ENCODE peak calls at places on chromosomes 12 and 14, in ten cellular contexts. D is Peyer's patch, B is IMR-90, A is body of pancreas, M is prostate gland, E is esophagus squamous epithelium, K is H1, R is heart left ventricle, F is sigmoid colon, G is endothelial cell of umbilical vein. O is an unnamed sample.

GRCh38 chr12:57224278-57224972 is 5.1 kb upstream of the SHMT2 start:
- DNase-seq in D (no peak), B (no peak), A (no peak), M (no peak), E (no peak), K (no peak), R (no peak), F (no peak), G (no peak), O (no peak)

GRCh38 chr14:64778114-64778754 is 74.0 kb downstream of the PLEKHG3 start:
- DNase-seq in D (no peak), B (no peak), A (no peak), M (no peak), E (no peak), K (no peak), R (no peak), F (no peak), G (no peak), O (no peak)

GRCh38 chr12:121334513-121335343 is 17.5 kb downstream of the ANAPC5 start:
- DNase-seq in D (no peak), B (peak), A (no peak), M (peak), E (no peak), K (no peak), R (no peak), F (no peak), G (peak), O (no peak)

GRCh38 chr14:39395555-39396254 is 36.5 kb downstream of the FBXO33 start:
- DNase-seq in D (no peak), B (peak), A (no peak), M (no peak), E (no peak), K (no peak), R (no peak), F (no peak), G (peak), O (no peak)

GRCh38 chr14:71267691-71268090 is 360.4 kb downstream of the PCNX1 start:
- DNase-seq in D (no peak), B (peak), A (no peak), M (no peak), E (no peak), K (no peak), R (no peak), F (no peak), G (peak), O (no peak)

GRCh38 chr14:70909788-70910614 is 2.7 kb downstream of the PCNX1 start:
- DNase-seq in D (no peak), B (no peak), A (no peak), M (no peak), E (no peak), K (no peak), R (no peak), F (no peak), G (peak), O (no peak)

GRCh38 chr12:26122681-26123481 is 2.0 kb downstream of the BHLHE41 start:
- DNase-seq in D (peak), B (peak), A (peak), M (peak), E (no peak), K (peak), R (peak), F (peak), G (peak), O (peak)

GRCh38 chr12:107530706-107531105 is 154.9 kb upstream of the PWP1 start:
- DNase-seq in D (no peak), B (no peak), A (no peak), M (no peak), E (no peak), K (no peak), R (no peak), F (no peak), G (no peak), O (no peak)

GRCh38 chr12:2958432-2959193 is 584 bp upstream of the TEAD4 start:
- DNase-seq in D (no peak), B (peak), A (peak), M (peak), E (no peak), K (peak), R (peak), F (peak), G (peak), O (peak)

GRCh38 chr14:25055998-25056687 is 6.2 kb upstream of the STXBP6 start:
- DNase-seq in D (no peak), B (peak), A (no peak), M (no peak), E (no peak), K (no peak), R (no peak), F (no peak), G (no peak), O (no peak)

GRCh38 chr12:109735825-109736551 is 22.4 kb downstream of the FAM222A start:
- DNase-seq in D (no peak), B (no peak), A (peak), M (no peak), E (no peak), K (peak), R (peak), F (peak), G (no peak), O (peak)

GRCh38 chr12:34203866-34204620 is 181.7 kb downstream of the ALG10 start:
- DNase-seq in D (no peak), B (no peak), A (no peak), M (no peak), E (no peak), K (no peak), R (no peak), F (no peak), G (no peak), O (no peak)

GRCh38 chr12:51323317-51323960 is 535 bp downstream of the BIN2 start:
- DNase-seq in D (peak), B (no peak), A (no peak), M (no peak), E (no peak), K (no peak), R (no peak), F (no peak), G (no peak), O (no peak)

DNA sequence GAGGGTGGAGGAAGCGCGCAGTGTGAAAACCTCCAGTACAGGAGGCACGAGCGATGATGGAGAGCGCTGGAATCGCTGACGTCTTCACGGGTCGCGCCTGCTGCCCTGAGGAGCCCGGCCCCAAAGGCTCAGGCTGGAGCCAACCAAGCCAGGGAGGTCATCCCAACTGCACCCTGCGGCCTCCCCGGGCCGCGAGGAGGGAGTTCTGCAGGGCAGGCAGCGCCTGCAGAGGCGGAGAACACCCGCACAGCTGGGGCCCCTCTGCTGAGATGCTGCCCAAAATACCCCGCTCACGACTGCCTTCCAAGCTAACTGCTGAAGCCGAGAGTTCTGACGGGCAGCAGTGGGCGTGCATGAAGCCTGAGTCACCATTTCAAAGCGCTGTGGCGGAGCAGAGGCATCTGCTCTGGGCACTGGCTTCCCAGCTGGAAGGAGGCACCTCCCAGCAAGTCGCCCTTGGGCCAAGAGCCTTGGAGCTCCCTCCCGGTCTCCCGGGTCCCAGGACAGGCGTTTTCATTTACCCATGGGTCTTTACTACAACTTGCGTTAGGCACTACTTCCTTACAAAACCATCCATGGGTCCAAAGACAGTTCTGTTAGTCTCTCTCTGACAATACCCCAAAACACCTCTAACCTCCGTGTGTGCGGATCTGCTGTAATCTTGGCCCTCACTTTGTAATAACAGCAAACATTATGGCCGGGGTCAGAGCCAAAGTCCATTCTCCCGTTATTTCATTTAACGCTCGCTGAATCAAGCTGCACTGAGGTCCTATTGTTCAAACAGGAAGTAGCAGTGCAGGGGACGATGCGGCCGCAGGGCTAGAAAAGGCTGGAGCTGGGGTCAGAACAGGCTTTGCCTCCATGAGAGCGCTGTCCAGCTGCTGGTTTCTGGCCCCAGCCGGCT is 60.1 kb upstream of the RIMBP2 start:
- DNase-seq in D (peak), B (peak), A (peak), M (no peak), E (no peak), K (peak), R (peak), F (no peak), G (peak), O (no peak)
- TF ChIP-seq POLR2A in D (no peak), B (no peak), A (no peak), M (no peak), E (no peak), K (no peak), R (no peak), F (no peak), G (no peak), O (no peak)

DNA sequence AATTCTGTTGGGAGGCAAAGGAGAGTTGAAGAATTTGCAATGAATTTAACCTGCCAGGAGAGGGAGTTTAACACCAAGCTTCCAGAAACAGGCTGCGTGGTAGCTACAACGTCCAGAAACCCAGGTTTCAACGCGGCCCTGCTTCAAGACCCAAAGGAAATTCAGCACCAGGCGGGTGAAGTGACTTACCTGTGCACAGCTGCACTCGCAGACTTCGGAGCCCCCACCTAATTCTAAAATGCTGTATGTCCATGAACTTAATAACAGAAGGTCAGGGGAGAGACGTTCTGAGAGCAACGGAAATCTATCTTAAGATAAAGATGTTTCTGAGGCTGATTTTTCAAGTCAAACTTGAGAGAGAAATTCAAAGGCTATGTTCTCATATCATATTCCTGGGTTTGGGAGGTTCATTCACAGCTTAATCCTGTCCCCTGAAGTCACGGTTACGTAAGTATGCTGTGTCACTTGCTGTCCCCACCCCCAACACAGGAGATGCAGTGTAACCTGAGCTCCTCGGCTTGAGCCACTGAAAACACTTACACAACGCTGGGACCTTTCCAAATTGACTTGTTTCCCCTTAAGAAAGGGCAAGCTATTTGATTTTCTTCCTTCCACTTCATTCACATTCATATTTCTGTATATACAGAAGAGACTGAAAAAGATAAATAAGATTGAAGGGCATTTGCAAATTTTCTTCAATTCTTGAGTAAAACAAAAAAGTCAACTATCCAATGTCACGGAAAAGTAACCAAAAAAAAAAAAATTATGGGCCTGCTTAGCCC is 22.7 kb downstream of the CLIP1 start:
- DNase-seq in D (peak), B (peak), A (peak), M (peak), E (no peak), K (peak), R (peak), F (peak), G (peak), O (peak)
- H3K4me3 ChIP-seq in D (no peak), B (no peak), A (no peak), M (no peak), E (peak), K (peak), R (peak), F (peak), G (no peak), O (peak)

DNA sequence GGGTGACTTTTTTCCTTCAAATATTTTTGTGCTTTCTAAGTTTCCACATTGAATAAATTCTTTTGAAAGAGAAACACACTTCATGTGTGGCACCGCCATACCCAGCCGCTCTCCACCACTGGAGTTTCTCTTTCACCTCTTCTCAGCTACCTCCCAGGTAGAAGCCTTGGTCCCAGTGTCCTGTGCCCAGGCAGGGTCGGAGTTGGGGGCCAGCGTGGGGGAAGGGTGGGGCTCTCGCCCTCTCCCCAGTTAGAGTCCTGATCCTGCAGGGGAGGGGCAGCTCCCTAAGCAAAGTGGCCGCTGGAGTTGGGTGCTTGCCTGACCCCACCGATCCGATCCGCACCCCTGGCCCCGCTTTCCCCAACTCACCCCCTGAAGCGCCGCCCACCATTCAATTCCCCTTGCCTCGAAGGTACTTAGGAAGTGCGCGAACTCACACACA is 817 bp downstream of the CLMN start:
- DNase-seq in D (peak), B (no peak), A (no peak), M (no peak), E (no peak), K (no peak), R (no peak), F (no peak), G (no peak), O (no peak)
- H3K27ac ChIP-seq in D (peak), B (no peak), A (peak), M (peak), E (peak), K (no peak), R (peak), F (peak), G (no peak), O (peak)

GRCh38 chr12:52826611-52827498 is 7.3 kb downstream of the KRT79 start:
- DNase-seq in D (no peak), B (no peak), A (no peak), M (no peak), E (no peak), K (no peak), R (no peak), F (no peak), G (no peak), O (no peak)
- TF ChIP-seq POLR2A in D (no peak), B (no peak), A (no peak), M (no peak), E (no peak), K (no peak), R (no peak), F (no peak), G (no peak), O (no peak)

GRCh38 chr12:6961278-6961694 is 9.2 kb downstream of the PHB2 start:
- DNase-seq in D (peak), B (no peak), A (peak), M (peak), E (no peak), K (no peak), R (peak), F (peak), G (no peak), O (peak)

GRCh38 chr12:6961695-6962284 is 8.7 kb downstream of the PHB2 start:
- DNase-seq in D (no peak), B (peak), A (peak), M (peak), E (no peak), K (peak), R (peak), F (peak), G (peak), O (peak)

GRCh38 chr12:6963016-6963731 is 7.3 kb downstream of the PHB2 start:
- DNase-seq in D (no peak), B (no peak), A (peak), M (peak), E (no peak), K (peak), R (no peak), F (peak), G (no peak), O (peak)

GRCh38 chr12:6963741-6964446 is 6.6 kb downstream of the PHB2 start:
- DNase-seq in D (no peak), B (no peak), A (peak), M (no peak), E (no peak), K (no peak), R (peak), F (peak), G (no peak), O (no peak)

DNA sequence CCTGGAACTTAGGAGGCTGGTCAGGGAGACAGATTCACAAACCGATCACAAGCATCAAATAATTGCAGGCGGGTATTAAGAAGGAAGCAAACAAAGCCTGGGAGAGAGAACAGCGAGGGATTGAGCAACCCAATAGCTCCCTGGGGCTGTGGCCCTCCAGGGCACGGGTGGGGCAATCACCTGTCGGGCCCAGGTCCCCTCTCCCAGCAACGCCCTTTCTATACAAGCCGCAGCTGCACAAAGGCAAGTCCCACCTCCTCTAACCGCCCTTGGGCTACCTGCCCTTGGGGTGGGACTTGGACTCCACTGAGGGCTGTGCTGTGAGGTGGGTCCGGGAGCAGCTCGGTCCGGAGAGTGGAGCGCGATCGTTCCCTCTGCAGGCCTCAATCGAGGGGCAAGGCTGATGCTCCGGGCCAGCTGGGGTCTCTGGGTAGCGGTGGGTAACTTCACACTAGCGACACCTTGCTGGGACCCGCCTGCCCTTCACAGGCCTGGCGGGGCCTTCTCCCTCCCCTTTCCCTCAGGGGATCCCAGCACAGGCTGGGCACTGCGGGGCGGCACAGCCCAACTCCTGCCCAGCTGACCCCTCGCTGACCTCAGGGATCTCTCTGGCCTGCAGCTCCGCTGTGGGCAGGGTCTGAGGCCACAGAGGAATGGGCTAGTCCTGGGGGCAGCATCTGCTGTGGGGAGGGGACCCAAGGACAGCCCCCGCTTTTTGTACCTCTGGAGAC is 8.0 kb downstream of the PHB2 start:
- DNase-seq in D (no peak), B (no peak), A (peak), M (peak), E (no peak), K (peak), R (peak), F (peak), G (no peak), O (peak)
- H3K4me3 ChIP-seq in D (peak), B (no peak), A (peak), M (peak), E (peak), K (peak), R (peak), F (peak), G (no peak), O (peak)

DNA sequence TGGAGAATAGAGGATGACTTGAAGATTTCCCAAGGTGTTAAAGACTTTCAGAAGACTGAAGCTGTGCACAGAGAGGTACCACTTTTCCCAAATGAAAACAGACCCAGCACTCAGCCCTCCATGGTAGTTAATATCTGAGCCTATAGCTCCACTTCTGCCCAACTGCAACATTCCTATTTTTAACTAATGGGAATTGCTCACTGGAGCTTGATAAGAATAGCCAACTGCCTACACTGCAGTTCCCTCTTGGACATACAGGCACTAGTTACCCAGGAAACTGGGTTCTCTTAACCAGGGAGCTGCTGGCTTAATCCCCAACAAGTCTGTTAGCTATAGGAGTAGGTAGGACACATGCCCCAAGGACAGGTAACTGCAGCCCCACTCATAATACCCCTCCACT is 76.9 kb upstream of the ACTN1 start:
- DNase-seq in D (no peak), B (no peak), A (no peak), M (no peak), E (no peak), K (no peak), R (no peak), F (no peak), G (no peak), O (no peak)
- H3K27ac ChIP-seq in D (no peak), B (peak), A (no peak), M (no peak), E (no peak), K (no peak), R (no peak), F (peak), G (peak), O (no peak)

DNA sequence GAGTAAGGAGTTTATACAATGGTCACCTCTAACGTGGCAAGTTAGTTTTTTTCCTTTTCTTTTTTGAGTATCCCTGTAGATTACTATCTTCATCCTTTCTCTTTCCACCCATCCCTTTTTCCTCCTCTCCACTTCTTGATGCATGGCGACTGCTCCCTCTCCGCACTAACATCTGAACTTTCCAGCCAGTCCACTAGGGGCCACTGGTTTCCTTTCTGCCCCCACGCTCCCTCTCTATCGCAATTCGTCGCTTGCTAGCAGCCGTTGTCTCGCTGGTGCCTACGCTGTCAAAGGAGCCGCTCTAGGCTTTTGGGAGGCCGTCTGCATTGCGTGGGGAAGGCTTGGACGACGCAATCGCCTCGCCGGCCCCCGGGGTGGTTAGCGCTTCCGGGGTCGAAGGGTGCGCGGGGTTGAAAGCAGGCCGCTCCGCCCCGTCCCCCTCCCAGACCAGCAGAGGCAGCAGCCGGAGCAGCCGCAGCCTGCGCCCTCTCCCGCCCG is at the start of gene PCBP2:
- DNase-seq in D (peak), B (peak), A (peak), M (peak), E (peak), K (peak), R (peak), F (peak), G (peak), O (peak)
- TF ChIP-seq POLR2A in D (peak), B (peak), A (peak), M (peak), E (peak), K (peak), R (no peak), F (peak), G (no peak), O (no peak)

DNA sequence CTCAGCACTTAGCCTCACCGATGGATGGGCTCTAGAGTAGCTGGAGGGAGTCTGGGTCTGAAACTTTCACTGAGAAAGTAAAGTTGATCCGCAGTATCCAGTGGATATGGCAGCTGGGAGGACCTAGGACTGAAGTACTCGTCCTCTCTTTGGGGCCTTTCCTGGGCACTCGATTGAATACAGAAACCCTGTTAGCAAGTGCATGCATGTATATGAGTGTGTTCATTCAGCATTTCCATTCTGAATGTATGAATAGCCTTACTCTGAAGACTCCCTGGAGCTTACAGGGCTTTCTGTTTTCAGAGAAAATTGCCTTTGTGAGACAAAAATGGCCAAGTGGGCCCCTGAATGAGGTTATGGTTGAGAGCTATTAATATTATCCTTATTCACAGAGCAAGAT is 62.8 kb downstream of the DAD1 start:
- DNase-seq in D (no peak), B (no peak), A (no peak), M (no peak), E (no peak), K (no peak), R (no peak), F (no peak), G (no peak), O (no peak)
- H3K4me3 ChIP-seq in D (no peak), B (no peak), A (no peak), M (no peak), E (no peak), K (no peak), R (peak), F (no peak), G (no peak), O (no peak)

O was measured in stomach.